ENCODE peak calls at places on chromosomes 13 and 19, in ten cellular contexts. One of them, this sample, is unnamed.
A peak's percentile ranks its signal among the peaks of the same experiment; 100 is the strongest.

GRCh38 chr19:10408511-10409291 is 5.4 kb upstream of the CDC37 start:
- DNase-seq in neuronal stem cell: no peak
- DNase-seq in AG09319: no peak
- DNase-seq in activated naive CD4-positive, alpha-beta T cell treated with Interleukin-2 at 50 U/mL for 16 hours: peak; percentile 70
- DNase-seq in GM18507: no peak
- DNase-seq in iPS-NIHi11: no peak
- DNase-seq in Caco-2: no peak
- DNase-seq in H9: no peak
- DNase-seq in Daoy: no peak
- DNase-seq in HuH-7.5: no peak
- DNase-seq in this sample: no peak

GRCh38 chr19:30326076-30326710 is 46.0 kb upstream of the ZNF536 start:
- DNase-seq in neuronal stem cell: no peak
- DNase-seq in AG09319: no peak
- DNase-seq in activated naive CD4-positive, alpha-beta T cell treated with Interleukin-2 at 50 U/mL for 16 hours: no peak
- DNase-seq in GM18507: no peak
- DNase-seq in iPS-NIHi11: no peak
- DNase-seq in Caco-2: no peak
- DNase-seq in H9: peak; percentile 8
- DNase-seq in Daoy: no peak
- DNase-seq in HuH-7.5: no peak
- DNase-seq in this sample: no peak

GRCh38 chr13:60343978-60344377 is 53.0 kb upstream of the TDRD3 start:
- DNase-seq in neuronal stem cell: no peak
- DNase-seq in AG09319: no peak
- DNase-seq in activated naive CD4-positive, alpha-beta T cell treated with Interleukin-2 at 50 U/mL for 16 hours: no peak
- DNase-seq in GM18507: no peak
- DNase-seq in iPS-NIHi11: no peak
- DNase-seq in Caco-2: no peak
- DNase-seq in H9: no peak
- DNase-seq in Daoy: no peak
- DNase-seq in HuH-7.5: no peak
- DNase-seq in this sample: no peak

GRCh38 chr13:42215578-42216421 is 56.2 kb upstream of the AKAP11 start:
- DNase-seq in neuronal stem cell: peak; percentile 4
- DNase-seq in AG09319: peak; percentile 19
- DNase-seq in activated naive CD4-positive, alpha-beta T cell treated with Interleukin-2 at 50 U/mL for 16 hours: peak; percentile 5
- DNase-seq in GM18507: no peak
- DNase-seq in iPS-NIHi11: peak; percentile 38
- DNase-seq in Caco-2: peak; percentile 45
- DNase-seq in H9: peak; percentile 41
- DNase-seq in Daoy: peak; percentile 13
- DNase-seq in HuH-7.5: no peak
- DNase-seq in this sample: peak; percentile 48

GRCh38 chr13:20825476-20825875 is 51.7 kb upstream of the EEF1AKMT1 start:
- DNase-seq in neuronal stem cell: no peak
- DNase-seq in AG09319: no peak
- DNase-seq in activated naive CD4-positive, alpha-beta T cell treated with Interleukin-2 at 50 U/mL for 16 hours: no peak
- DNase-seq in GM18507: no peak
- DNase-seq in iPS-NIHi11: no peak
- DNase-seq in Caco-2: no peak
- DNase-seq in H9: no peak
- DNase-seq in Daoy: no peak
- DNase-seq in HuH-7.5: no peak
- DNase-seq in this sample: peak; percentile 18

GRCh38 chr13:102770435-102770834 is 3.2 kb downstream of the TEX30 start:
- DNase-seq in neuronal stem cell: no peak
- DNase-seq in AG09319: no peak
- DNase-seq in activated naive CD4-positive, alpha-beta T cell treated with Interleukin-2 at 50 U/mL for 16 hours: no peak
- DNase-seq in GM18507: no peak
- DNase-seq in iPS-NIHi11: no peak
- DNase-seq in Caco-2: no peak
- DNase-seq in H9: no peak
- DNase-seq in Daoy: no peak
- DNase-seq in HuH-7.5: peak; percentile 12
- DNase-seq in this sample: peak; percentile 23

GRCh38 chr13:35365885-35366284 is 110.6 kb downstream of the MAB21L1 start:
- DNase-seq in neuronal stem cell: no peak
- DNase-seq in AG09319: no peak
- DNase-seq in activated naive CD4-positive, alpha-beta T cell treated with Interleukin-2 at 50 U/mL for 16 hours: no peak
- DNase-seq in GM18507: no peak
- DNase-seq in iPS-NIHi11: no peak
- DNase-seq in Caco-2: no peak
- DNase-seq in H9: no peak
- DNase-seq in Daoy: no peak
- DNase-seq in HuH-7.5: no peak
- DNase-seq in this sample: no peak

GRCh38 chr19:46133101-46133627 is 8.7 kb upstream of the IGFL3 start:
- DNase-seq in neuronal stem cell: peak; percentile 83
- DNase-seq in AG09319: peak; percentile 77
- DNase-seq in activated naive CD4-positive, alpha-beta T cell treated with Interleukin-2 at 50 U/mL for 16 hours: no peak
- DNase-seq in GM18507: no peak
- DNase-seq in iPS-NIHi11: peak; percentile 72
- DNase-seq in Caco-2: peak; percentile 66
- DNase-seq in H9: peak; percentile 88
- DNase-seq in Daoy: peak; percentile 80
- DNase-seq in HuH-7.5: no peak
- DNase-seq in this sample: peak; percentile 95

GRCh38 chr13:46168341-46168740 is 13.6 kb downstream of the LCP1 start:
- DNase-seq in neuronal stem cell: no peak
- DNase-seq in AG09319: no peak
- DNase-seq in activated naive CD4-positive, alpha-beta T cell treated with Interleukin-2 at 50 U/mL for 16 hours: peak; percentile 67
- DNase-seq in GM18507: no peak
- DNase-seq in iPS-NIHi11: no peak
- DNase-seq in Caco-2: no peak
- DNase-seq in H9: no peak
- DNase-seq in Daoy: no peak
- DNase-seq in HuH-7.5: no peak
- DNase-seq in this sample: no peak

GRCh38 chr19:50214699-50215543 is 11.5 kb downstream of the MYH14 start:
- DNase-seq in neuronal stem cell: no peak
- DNase-seq in AG09319: no peak
- DNase-seq in activated naive CD4-positive, alpha-beta T cell treated with Interleukin-2 at 50 U/mL for 16 hours: no peak
- DNase-seq in GM18507: no peak
- DNase-seq in iPS-NIHi11: peak; percentile 61
- DNase-seq in Caco-2: peak; percentile 55
- DNase-seq in H9: no peak
- DNase-seq in Daoy: no peak
- DNase-seq in HuH-7.5: no peak
- DNase-seq in this sample: no peak

GRCh38 chr19:55178781-55179569 is 1.1 kb downstream of the SYT5 start:
- DNase-seq in neuronal stem cell: peak; percentile 87
- DNase-seq in AG09319: no peak
- DNase-seq in activated naive CD4-positive, alpha-beta T cell treated with Interleukin-2 at 50 U/mL for 16 hours: peak; percentile 91
- DNase-seq in GM18507: peak; percentile 88
- DNase-seq in iPS-NIHi11: peak; percentile 89
- DNase-seq in Caco-2: peak; percentile 78
- DNase-seq in H9: peak; percentile 92
- DNase-seq in Daoy: peak; percentile 87
- DNase-seq in HuH-7.5: no peak
- DNase-seq in this sample: peak; percentile 40

GRCh38 chr13:43963726-43964125 is 84.0 kb downstream of the LACC1 start:
- DNase-seq in neuronal stem cell: no peak
- DNase-seq in AG09319: no peak
- DNase-seq in activated naive CD4-positive, alpha-beta T cell treated with Interleukin-2 at 50 U/mL for 16 hours: no peak
- DNase-seq in GM18507: no peak
- DNase-seq in iPS-NIHi11: peak; percentile 41
- DNase-seq in Caco-2: no peak
- DNase-seq in H9: peak; percentile 40
- DNase-seq in Daoy: no peak
- DNase-seq in HuH-7.5: no peak
- DNase-seq in this sample: no peak

GRCh38 chr19:3366104-3366760 is at the start of gene NFIC:
- DNase-seq in neuronal stem cell: no peak
- DNase-seq in AG09319: peak; percentile 70
- DNase-seq in activated naive CD4-positive, alpha-beta T cell treated with Interleukin-2 at 50 U/mL for 16 hours: peak; percentile 55
- DNase-seq in GM18507: no peak
- DNase-seq in iPS-NIHi11: peak; percentile 80
- DNase-seq in Caco-2: no peak
- DNase-seq in H9: peak; percentile 62
- DNase-seq in Daoy: peak; percentile 90
- DNase-seq in HuH-7.5: peak; percentile 80
- DNase-seq in this sample: peak; percentile 67

GRCh38 chr13:105665284-105665683 is 870.2 kb downstream of the EFNB2 start:
- DNase-seq in neuronal stem cell: no peak
- DNase-seq in AG09319: no peak
- DNase-seq in activated naive CD4-positive, alpha-beta T cell treated with Interleukin-2 at 50 U/mL for 16 hours: no peak
- DNase-seq in GM18507: no peak
- DNase-seq in iPS-NIHi11: no peak
- DNase-seq in Caco-2: no peak
- DNase-seq in H9: no peak
- DNase-seq in Daoy: peak; percentile 10
- DNase-seq in HuH-7.5: no peak
- DNase-seq in this sample: no peak

This sample was measured in endothelial cell of umbilical vein.